ENCODE peak calls at places on chromosome X, in seven cellular contexts. B is iPS DF 19.7, F is HEK293T, O is endothelial cell, K is stomach, V is Daoy, Q is progenitor cell of endocrine pancreas. S is an unnamed sample.

GRCh38 chrX:15882704-15883539 is 28.3 kb upstream of the AP1S2 start:
- DNase-seq in B (no peak), F (no peak), O (no peak), K (no peak), V (peak; percentile 55), Q (no peak), S (peak; percentile 58)

GRCh38 chrX:80876877-80877276 is 67.2 kb upstream of the BRWD3 start:
- DNase-seq in B (no peak), F (no peak), O (no peak), K (no peak), V (no peak), Q (no peak), S (peak; percentile 65)

GRCh38 chrX:12378706-12379105 is 240.4 kb downstream of the FRMPD4 start:
- DNase-seq in B (no peak), F (no peak), O (no peak), K (no peak), V (no peak), Q (no peak), S (no peak)

GRCh38 chrX:155747520-155747919 is 133.6 kb upstream of the VAMP7 start:
- DNase-seq in B (no peak), F (no peak), O (no peak), K (peak; percentile 80), V (peak; percentile 9), Q (no peak), S (no peak)

GRCh38 chrX:82816001-82816400 is 692.1 kb upstream of the POU3F4 start:
- DNase-seq in B (no peak), F (no peak), O (no peak), K (no peak), V (no peak), Q (no peak), S (no peak)

GRCh38 chrX:151902813-151903591 is 9.7 kb upstream of the MAGEA4 start:
- DNase-seq in B (no peak), F (no peak), O (peak; percentile 4), K (no peak), V (peak; percentile 86), Q (no peak), S (peak; percentile 80)

GRCh38 chrX:66142351-66142750 is 21.7 kb upstream of the HEPH start:
- DNase-seq in B (no peak), F (no peak), O (no peak), K (no peak), V (no peak), Q (no peak), S (no peak)

GRCh38 chrX:135974279-135974856 is 580 bp upstream of the MMGT1 start:
- DNase-seq in B (no peak), F (peak; percentile 89), O (no peak), K (peak; percentile 75), V (peak; percentile 73), Q (peak; percentile 32), S (peak; percentile 15)

GRCh38 chrX:148893395-148893794 is 393.0 kb downstream of the AFF2 start:
- DNase-seq in B (no peak), F (no peak), O (no peak), K (no peak), V (no peak), Q (no peak), S (no peak)

GRCh38 chrX:11770320-11770719 is 12.3 kb downstream of the MSL3 start:
- DNase-seq in B (no peak), F (peak; percentile 69), O (peak; percentile 9), K (peak; percentile 49), V (peak; percentile 41), Q (no peak), S (peak; percentile 86)

GRCh38 chrX:17529349-17529748 is 154.3 kb downstream of the NHS start:
- DNase-seq in B (no peak), F (no peak), O (no peak), K (no peak), V (no peak), Q (no peak), S (no peak)

GRCh38 chrX:30312858-30313257 is 3.7 kb upstream of the NR0B1 start:
- DNase-seq in B (no peak), F (no peak), O (no peak), K (no peak), V (no peak), Q (no peak), S (no peak)

GRCh38 chrX:56219702-56220101 is 12.5 kb upstream of the KLF8 start:
- DNase-seq in B (no peak), F (no peak), O (no peak), K (no peak), V (no peak), Q (no peak), S (peak; percentile 38)

S was measured in RKO.